ENCODE peak calls at places on chromosomes 3 and 15, in ten cellular contexts. M, O, S, F, P, A, I, D, V and W are unnamed samples.
A peak's percentile ranks its signal among the peaks of the same experiment; 100 is the strongest.

GRCh38 chr3:11154953-11155325 is 646 bp downstream of the HRH1 start:
- DNase-seq in I (peak; percentile 27), V (no peak), A (no peak), O (no peak), P (no peak), S (no peak), M (no peak), D (no peak), F (no peak), W (peak; percentile 37)

GRCh38 chr3:65445573-65446204 is 593.0 kb downstream of the MAGI1 start:
- DNase-seq in O (no peak), M (no peak), S (no peak), A (no peak), P (no peak), I (no peak), F (no peak), D (no peak), V (no peak), W (no peak)

GRCh38 chr3:4476507-4476906 is 9.4 kb upstream of the SUMF1 start:
- DNase-seq in M (no peak), O (no peak), P (no peak), I (no peak), V (no peak), F (no peak), S (no peak), A (no peak), D (no peak), W (no peak)

GRCh38 chr15:93321881-93322282 is 232.9 kb upstream of the RGMA start:
- DNase-seq in F (no peak), S (no peak), D (peak; percentile 31), V (no peak), O (no peak), A (peak; percentile 63), M (no peak), P (no peak), I (peak; percentile 72), W (no peak)

GRCh38 chr3:52920872-52921271 is 23.5 kb upstream of the STIMATE start:
- DNase-seq in F (no peak), A (no peak), D (no peak), M (no peak), O (no peak), I (no peak), P (no peak), V (no peak), S (no peak), W (no peak)

GRCh38 chr3:12611117-12611516 is 52.8 kb downstream of the RAF1 start:
- DNase-seq in F (no peak), M (no peak), P (no peak), D (no peak), I (no peak), V (no peak), O (no peak), A (no peak), S (no peak), W (no peak)

GRCh38 chr3:109356442-109357155 is 19.3 kb upstream of the DPPA4 start:
- DNase-seq in D (no peak), S (no peak), A (no peak), I (no peak), V (no peak), O (no peak), F (no peak), P (no peak), M (no peak), W (no peak)

GRCh38 chr3:184237772-184238171 is 8.4 kb downstream of the VWA5B2 start:
- DNase-seq in S (no peak), F (no peak), M (peak; percentile 20), P (no peak), V (no peak), O (no peak), D (no peak), I (no peak), A (no peak), W (no peak)

GRCh38 chr3:51389423-51390183 is 1.5 kb upstream of the RBM15B start:
- DNase-seq in O (no peak), I (peak; percentile 78), S (peak; percentile 32), D (peak; percentile 64), F (peak; percentile 59), M (peak; percentile 77), P (peak; percentile 45), V (peak; percentile 37), A (peak; percentile 73), W (peak; percentile 76)

GRCh38 chr3:146125946-146126345 is 35.0 kb downstream of the PLOD2 start:
- DNase-seq in F (no peak), P (no peak), D (no peak), S (no peak), A (no peak), V (no peak), O (no peak), I (peak; percentile 32), M (no peak), W (no peak)

GRCh38 chr3:72892081-72892763 is 4.4 kb downstream of the GXYLT2 start:
- DNase-seq in O (peak; percentile 10), F (no peak), I (peak; percentile 55), M (no peak), A (no peak), V (peak; percentile 33), S (peak; percentile 45), D (no peak), P (no peak), W (no peak)

GRCh38 chr3:41234823-41235722 is 35.8 kb downstream of the CTNNB1 start:
- DNase-seq in P (no peak), M (no peak), I (no peak), V (no peak), F (no peak), S (no peak), D (no peak), A (no peak), O (no peak), W (no peak)

GRCh38 chr3:142027713-142028112 is 121.6 kb downstream of the TFDP2 start:
- DNase-seq in I (peak; percentile 49), V (peak; percentile 24), P (no peak), F (no peak), D (no peak), A (no peak), S (no peak), O (no peak), M (peak; percentile 80), W (no peak)

GRCh38 chr15:66877558-66878285 is 175.7 kb downstream of the SMAD6 start:
- DNase-seq in I (no peak), D (no peak), O (no peak), M (no peak), V (no peak), P (no peak), F (peak; percentile 63), A (no peak), S (peak; percentile 5), W (no peak)

GRCh38 chr3:35028157-35028556 is 611.2 kb upstream of the ARPP21 start:
- DNase-seq in F (no peak), M (no peak), I (no peak), P (no peak), S (no peak), O (no peak), V (no peak), A (no peak), D (no peak), W (no peak)

GRCh38 chr15:77748078-77749064 is 115.7 kb upstream of the LINGO1 start:
- DNase-seq in I (no peak), A (no peak), F (no peak), O (no peak), P (no peak), V (no peak), S (no peak), M (no peak), D (no peak), W (no peak)

GRCh38 chr3:67415504-67415903 is 238.9 kb downstream of the SUCLG2 start:
- DNase-seq in A (no peak), P (no peak), S (no peak), F (no peak), O (no peak), I (no peak), V (no peak), D (no peak), M (no peak), W (no peak)

GRCh38 chr3:196284396-196284795 is 3.1 kb downstream of the PCYT1A start:
- DNase-seq in O (no peak), S (no peak), I (no peak), P (no peak), D (no peak), V (no peak), F (no peak), A (no peak), M (no peak), W (no peak)
- H3K27ac ChIP-seq in O (no peak overlapping the region), S (no peak overlapping the region), I (no peak overlapping the region), P (no peak overlapping the region), D (no peak overlapping the region), V (no peak overlapping the region), F (peak overlapping the region; percentile 45), A (no peak overlapping the region), M (no peak overlapping the region), W (no peak overlapping the region)

GRCh38 chr15:83119968-83120581 is 12.6 kb downstream of the TM6SF1 start:
- DNase-seq in F (no peak), S (no peak), M (no peak), V (no peak), I (no peak), O (no peak), A (no peak), D (no peak), P (no peak), W (no peak)
- H3K27ac ChIP-seq in F (no peak overlapping the region), S (no peak overlapping the region), M (no peak overlapping the region), V (no peak overlapping the region), I (no peak overlapping the region), O (no peak overlapping the region), A (no peak overlapping the region), D (no peak overlapping the region), P (no peak overlapping the region), W (no peak overlapping the region)

GRCh38 chr3:16315623-16316022 is 50.6 kb downstream of the OXNAD1 start:
- DNase-seq in O (no peak), P (no peak), V (no peak), A (no peak), D (no peak), F (no peak), M (no peak), S (no peak), I (no peak), W (no peak)

GRCh38 chr3:16316396-16316795 is 51.4 kb downstream of the OXNAD1 start:
- DNase-seq in V (no peak), D (no peak), I (no peak), P (no peak), A (no peak), F (no peak), M (no peak), O (no peak), S (no peak), W (no peak)

GRCh38 chr3:16318216-16318615 is 53.2 kb downstream of the OXNAD1 start:
- DNase-seq in M (no peak), S (no peak), P (no peak), V (no peak), O (no peak), F (no peak), D (no peak), A (no peak), I (peak; percentile 29), W (no peak)

GRCh38 chr3:16317561-16317945 is 52.5 kb downstream of the OXNAD1 start:
- DNase-seq in I (no peak), S (no peak), A (no peak), D (no peak), O (no peak), M (no peak), P (no peak), F (no peak), V (no peak), W (no peak)

GRCh38 chr3:16316847-16317560 is 52.0 kb downstream of the OXNAD1 start:
- DNase-seq in M (no peak), D (no peak), O (no peak), V (no peak), F (no peak), S (no peak), I (no peak), A (no peak), P (no peak), W (no peak)
- H3K27ac ChIP-seq in M (no peak overlapping the region), D (no peak overlapping the region), O (no peak overlapping the region), V (no peak overlapping the region), F (no peak overlapping the region), S (no peak overlapping the region), I (no peak overlapping the region), A (peak overlapping the region; percentile 14), P (peak overlapping the region; percentile 58), W (no peak overlapping the region)

GRCh38 chr3:71438904-71439303 is 144.6 kb downstream of the FOXP1 start:
- DNase-seq in F (no peak), O (no peak), P (no peak), S (no peak), M (no peak), D (no peak), V (no peak), A (no peak), I (no peak), W (no peak)
- H3K27ac ChIP-seq in F (no peak overlapping the region), O (no peak overlapping the region), P (no peak overlapping the region), S (no peak overlapping the region), M (no peak overlapping the region), D (no peak overlapping the region), V (no peak overlapping the region), A (no peak overlapping the region), I (no peak overlapping the region), W (no peak overlapping the region)